ENCODE peak calls at places on chromosomes 6 and 20, in seven cellular contexts. One of them, this sample, is unnamed.

GRCh38 chr20:6566821-6567220 is 200.7 kb upstream of the BMP2 start:
- DNase-seq in HT1080: peak
- DNase-seq in NCI-H1105: no peak
- DNase-seq in ELR: peak
- DNase-seq in CD4-positive, alpha-beta memory T cell: no peak
- DNase-seq in epithelial cell of esophagus: peak
- DNase-seq in stimulated activated CD8-positive, alpha-beta memory T cell treated with anti-CD3 and anti-CD28 coated beads, Interleukin-15, amount 100 ng/mL, for 48 hours: no peak
- DNase-seq in this sample: peak

GRCh38 chr20:38723982-38724602 is at the start of gene SLC32A1:
- DNase-seq in HT1080: no peak
- DNase-seq in NCI-H1105: peak
- DNase-seq in ELR: no peak
- DNase-seq in CD4-positive, alpha-beta memory T cell: peak
- DNase-seq in epithelial cell of esophagus: no peak
- DNase-seq in stimulated activated CD8-positive, alpha-beta memory T cell treated with anti-CD3 and anti-CD28 coated beads, Interleukin-15, amount 100 ng/mL, for 48 hours: no peak
- DNase-seq in this sample: no peak

GRCh38 chr20:54257090-54257816 is 49.4 kb downstream of the PFDN4 start:
- DNase-seq in HT1080: peak
- DNase-seq in NCI-H1105: no peak
- DNase-seq in ELR: peak
- DNase-seq in CD4-positive, alpha-beta memory T cell: no peak
- DNase-seq in epithelial cell of esophagus: peak
- DNase-seq in stimulated activated CD8-positive, alpha-beta memory T cell treated with anti-CD3 and anti-CD28 coated beads, Interleukin-15, amount 100 ng/mL, for 48 hours: no peak
- DNase-seq in this sample: peak

GRCh38 chr6:71258078-71258866 is 30.3 kb upstream of the OGFRL1 start:
- DNase-seq in HT1080: no peak
- DNase-seq in NCI-H1105: no peak
- DNase-seq in ELR: no peak
- DNase-seq in CD4-positive, alpha-beta memory T cell: no peak
- DNase-seq in epithelial cell of esophagus: no peak
- DNase-seq in stimulated activated CD8-positive, alpha-beta memory T cell treated with anti-CD3 and anti-CD28 coated beads, Interleukin-15, amount 100 ng/mL, for 48 hours: no peak
- DNase-seq in this sample: peak

GRCh38 chr6:511488-512137 is 120.1 kb downstream of the IRF4 start:
- DNase-seq in HT1080: no peak
- DNase-seq in NCI-H1105: no peak
- DNase-seq in ELR: no peak
- DNase-seq in CD4-positive, alpha-beta memory T cell: no peak
- DNase-seq in epithelial cell of esophagus: no peak
- DNase-seq in stimulated activated CD8-positive, alpha-beta memory T cell treated with anti-CD3 and anti-CD28 coated beads, Interleukin-15, amount 100 ng/mL, for 48 hours: no peak
- DNase-seq in this sample: no peak

GRCh38 chr6:113909224-113909856 is 52.2 kb downstream of the MARCKS start:
- DNase-seq in HT1080: peak
- DNase-seq in NCI-H1105: peak
- DNase-seq in ELR: peak
- DNase-seq in CD4-positive, alpha-beta memory T cell: peak
- DNase-seq in epithelial cell of esophagus: peak
- DNase-seq in stimulated activated CD8-positive, alpha-beta memory T cell treated with anti-CD3 and anti-CD28 coated beads, Interleukin-15, amount 100 ng/mL, for 48 hours: no peak
- DNase-seq in this sample: peak

GRCh38 chr6:41039060-41039998 is at the start of gene UNC5CL:
- DNase-seq in HT1080: peak
- DNase-seq in NCI-H1105: peak
- DNase-seq in ELR: peak
- DNase-seq in CD4-positive, alpha-beta memory T cell: peak
- DNase-seq in epithelial cell of esophagus: peak
- DNase-seq in stimulated activated CD8-positive, alpha-beta memory T cell treated with anti-CD3 and anti-CD28 coated beads, Interleukin-15, amount 100 ng/mL, for 48 hours: peak
- DNase-seq in this sample: peak

GRCh38 chr6:3259491-3259958 is 778 bp downstream of the PSMG4 start:
- DNase-seq in HT1080: peak
- DNase-seq in NCI-H1105: peak
- DNase-seq in ELR: peak
- DNase-seq in CD4-positive, alpha-beta memory T cell: no peak
- DNase-seq in epithelial cell of esophagus: peak
- DNase-seq in stimulated activated CD8-positive, alpha-beta memory T cell treated with anti-CD3 and anti-CD28 coated beads, Interleukin-15, amount 100 ng/mL, for 48 hours: no peak
- DNase-seq in this sample: peak

GRCh38 chr6:27575594-27576361 is 102.9 kb upstream of the ZNF184 start:
- DNase-seq in HT1080: peak
- DNase-seq in NCI-H1105: no peak
- DNase-seq in ELR: peak
- DNase-seq in CD4-positive, alpha-beta memory T cell: no peak
- DNase-seq in epithelial cell of esophagus: peak
- DNase-seq in stimulated activated CD8-positive, alpha-beta memory T cell treated with anti-CD3 and anti-CD28 coated beads, Interleukin-15, amount 100 ng/mL, for 48 hours: no peak
- DNase-seq in this sample: peak

GRCh38 chr6:43990275-43990626 is 137.0 kb downstream of the MRPL14 start:
- DNase-seq in HT1080: no peak
- DNase-seq in NCI-H1105: no peak
- DNase-seq in ELR: no peak
- DNase-seq in CD4-positive, alpha-beta memory T cell: no peak
- DNase-seq in epithelial cell of esophagus: no peak
- DNase-seq in stimulated activated CD8-positive, alpha-beta memory T cell treated with anti-CD3 and anti-CD28 coated beads, Interleukin-15, amount 100 ng/mL, for 48 hours: no peak
- DNase-seq in this sample: no peak

GRCh38 chr20:54123587-54124180 is 50.1 kb downstream of the CYP24A1 start:
- DNase-seq in HT1080: peak
- DNase-seq in NCI-H1105: no peak
- DNase-seq in ELR: peak
- DNase-seq in CD4-positive, alpha-beta memory T cell: no peak
- DNase-seq in epithelial cell of esophagus: peak
- DNase-seq in stimulated activated CD8-positive, alpha-beta memory T cell treated with anti-CD3 and anti-CD28 coated beads, Interleukin-15, amount 100 ng/mL, for 48 hours: no peak
- DNase-seq in this sample: peak

GRCh38 chr20:32168184-32168910 is 39.2 kb downstream of the PLAGL2 start:
- DNase-seq in HT1080: peak
- DNase-seq in NCI-H1105: peak
- DNase-seq in ELR: peak
- DNase-seq in CD4-positive, alpha-beta memory T cell: no peak
- DNase-seq in epithelial cell of esophagus: no peak
- DNase-seq in stimulated activated CD8-positive, alpha-beta memory T cell treated with anti-CD3 and anti-CD28 coated beads, Interleukin-15, amount 100 ng/mL, for 48 hours: no peak
- DNase-seq in this sample: peak

GRCh38 chr6:107440935-107441334 is 18.4 kb downstream of the PDSS2 start:
- DNase-seq in HT1080: no peak
- DNase-seq in NCI-H1105: no peak
- DNase-seq in ELR: no peak
- DNase-seq in CD4-positive, alpha-beta memory T cell: no peak
- DNase-seq in epithelial cell of esophagus: no peak
- DNase-seq in stimulated activated CD8-positive, alpha-beta memory T cell treated with anti-CD3 and anti-CD28 coated beads, Interleukin-15, amount 100 ng/mL, for 48 hours: no peak
- DNase-seq in this sample: no peak

GRCh38 chr20:47080365-47080764 is 185.7 kb downstream of the EYA2 start:
- DNase-seq in HT1080: no peak
- DNase-seq in NCI-H1105: no peak
- DNase-seq in ELR: no peak
- DNase-seq in CD4-positive, alpha-beta memory T cell: no peak
- DNase-seq in epithelial cell of esophagus: no peak
- DNase-seq in stimulated activated CD8-positive, alpha-beta memory T cell treated with anti-CD3 and anti-CD28 coated beads, Interleukin-15, amount 100 ng/mL, for 48 hours: no peak
- DNase-seq in this sample: no peak

GRCh38 chr6:69868252-69868804 is 2.0 kb downstream of the COL19A1 start:
- DNase-seq in HT1080: no peak
- DNase-seq in NCI-H1105: no peak
- DNase-seq in ELR: no peak
- DNase-seq in CD4-positive, alpha-beta memory T cell: no peak
- DNase-seq in epithelial cell of esophagus: no peak
- DNase-seq in stimulated activated CD8-positive, alpha-beta memory T cell treated with anti-CD3 and anti-CD28 coated beads, Interleukin-15, amount 100 ng/mL, for 48 hours: no peak
- DNase-seq in this sample: no peak

GRCh38 chr6:56101141-56101553 is 146.2 kb downstream of the COL21A1 start:
- DNase-seq in HT1080: peak
- DNase-seq in NCI-H1105: no peak
- DNase-seq in ELR: peak
- DNase-seq in CD4-positive, alpha-beta memory T cell: no peak
- DNase-seq in epithelial cell of esophagus: peak
- DNase-seq in stimulated activated CD8-positive, alpha-beta memory T cell treated with anti-CD3 and anti-CD28 coated beads, Interleukin-15, amount 100 ng/mL, for 48 hours: no peak
- DNase-seq in this sample: peak

GRCh38 chr20:52129611-52130010 is 62.0 kb downstream of the ZFP64 start:
- DNase-seq in HT1080: no peak
- DNase-seq in NCI-H1105: no peak
- DNase-seq in ELR: peak
- DNase-seq in CD4-positive, alpha-beta memory T cell: no peak
- DNase-seq in epithelial cell of esophagus: no peak
- DNase-seq in stimulated activated CD8-positive, alpha-beta memory T cell treated with anti-CD3 and anti-CD28 coated beads, Interleukin-15, amount 100 ng/mL, for 48 hours: no peak
- DNase-seq in this sample: no peak

GRCh38 chr6:168160506-168161370 is 81.7 kb upstream of the FRMD1 start:
- DNase-seq in HT1080: no peak
- DNase-seq in NCI-H1105: no peak
- DNase-seq in ELR: no peak
- DNase-seq in CD4-positive, alpha-beta memory T cell: no peak
- DNase-seq in epithelial cell of esophagus: no peak
- DNase-seq in stimulated activated CD8-positive, alpha-beta memory T cell treated with anti-CD3 and anti-CD28 coated beads, Interleukin-15, amount 100 ng/mL, for 48 hours: no peak
- DNase-seq in this sample: no peak

GRCh38 chr6:35081426-35081851 is 59.7 kb downstream of the TCP11 start:
- DNase-seq in HT1080: peak
- DNase-seq in NCI-H1105: no peak
- DNase-seq in ELR: peak
- DNase-seq in CD4-positive, alpha-beta memory T cell: no peak
- DNase-seq in epithelial cell of esophagus: no peak
- DNase-seq in stimulated activated CD8-positive, alpha-beta memory T cell treated with anti-CD3 and anti-CD28 coated beads, Interleukin-15, amount 100 ng/mL, for 48 hours: no peak
- DNase-seq in this sample: no peak

GRCh38 chr6:8006208-8006607 is 58.0 kb downstream of the BLOC1S5 start:
- DNase-seq in HT1080: peak
- DNase-seq in NCI-H1105: no peak
- DNase-seq in ELR: peak
- DNase-seq in CD4-positive, alpha-beta memory T cell: no peak
- DNase-seq in epithelial cell of esophagus: peak
- DNase-seq in stimulated activated CD8-positive, alpha-beta memory T cell treated with anti-CD3 and anti-CD28 coated beads, Interleukin-15, amount 100 ng/mL, for 48 hours: no peak
- DNase-seq in this sample: peak

GRCh38 chr20:23654005-23654404 is 16.2 kb upstream of the CST3 start:
- DNase-seq in HT1080: no peak
- DNase-seq in NCI-H1105: no peak
- DNase-seq in ELR: no peak
- DNase-seq in CD4-positive, alpha-beta memory T cell: no peak
- DNase-seq in epithelial cell of esophagus: peak
- DNase-seq in stimulated activated CD8-positive, alpha-beta memory T cell treated with anti-CD3 and anti-CD28 coated beads, Interleukin-15, amount 100 ng/mL, for 48 hours: no peak
- DNase-seq in this sample: peak

GRCh38 chr6:101401792-101402617 is 8.5 kb downstream of the GRIK2 start:
- DNase-seq in HT1080: no peak
- DNase-seq in NCI-H1105: peak
- DNase-seq in ELR: peak
- DNase-seq in CD4-positive, alpha-beta memory T cell: no peak
- DNase-seq in epithelial cell of esophagus: no peak
- DNase-seq in stimulated activated CD8-positive, alpha-beta memory T cell treated with anti-CD3 and anti-CD28 coated beads, Interleukin-15, amount 100 ng/mL, for 48 hours: no peak
- DNase-seq in this sample: no peak

GRCh38 chr6:130629640-130630039 is 197.6 kb upstream of the SMLR1 start:
- DNase-seq in HT1080: no peak
- DNase-seq in NCI-H1105: no peak
- DNase-seq in ELR: no peak
- DNase-seq in CD4-positive, alpha-beta memory T cell: no peak
- DNase-seq in epithelial cell of esophagus: no peak
- DNase-seq in stimulated activated CD8-positive, alpha-beta memory T cell treated with anti-CD3 and anti-CD28 coated beads, Interleukin-15, amount 100 ng/mL, for 48 hours: no peak
- DNase-seq in this sample: no peak

GRCh38 chr6:153129873-153130514 is 1.1 kb downstream of the RGS17 start:
- DNase-seq in HT1080: peak
- DNase-seq in NCI-H1105: no peak
- DNase-seq in ELR: peak
- DNase-seq in CD4-positive, alpha-beta memory T cell: no peak
- DNase-seq in epithelial cell of esophagus: peak
- DNase-seq in stimulated activated CD8-positive, alpha-beta memory T cell treated with anti-CD3 and anti-CD28 coated beads, Interleukin-15, amount 100 ng/mL, for 48 hours: no peak
- DNase-seq in this sample: peak

GRCh38 chr20:52708137-52708536 is 264.0 kb upstream of the TSHZ2 start:
- DNase-seq in HT1080: no peak
- DNase-seq in NCI-H1105: no peak
- DNase-seq in ELR: no peak
- DNase-seq in CD4-positive, alpha-beta memory T cell: no peak
- DNase-seq in epithelial cell of esophagus: no peak
- DNase-seq in stimulated activated CD8-positive, alpha-beta memory T cell treated with anti-CD3 and anti-CD28 coated beads, Interleukin-15, amount 100 ng/mL, for 48 hours: no peak
- DNase-seq in this sample: no peak

GRCh38 chr20:1242530-1242929 is 16.7 kb downstream of the RAD21L1 start:
- DNase-seq in HT1080: peak
- DNase-seq in NCI-H1105: no peak
- DNase-seq in ELR: peak
- DNase-seq in CD4-positive, alpha-beta memory T cell: no peak
- DNase-seq in epithelial cell of esophagus: peak
- DNase-seq in stimulated activated CD8-positive, alpha-beta memory T cell treated with anti-CD3 and anti-CD28 coated beads, Interleukin-15, amount 100 ng/mL, for 48 hours: no peak
- DNase-seq in this sample: peak

GRCh38 chr6:54050750-54051149 is 60.5 kb upstream of the MLIP start:
- DNase-seq in HT1080: no peak
- DNase-seq in NCI-H1105: no peak
- DNase-seq in ELR: no peak
- DNase-seq in CD4-positive, alpha-beta memory T cell: no peak
- DNase-seq in epithelial cell of esophagus: no peak
- DNase-seq in stimulated activated CD8-positive, alpha-beta memory T cell treated with anti-CD3 and anti-CD28 coated beads, Interleukin-15, amount 100 ng/mL, for 48 hours: no peak
- DNase-seq in this sample: no peak

GRCh38 chr6:26022166-26022510 is 59.5 kb downstream of the TRIM38 start:
- DNase-seq in HT1080: peak
- DNase-seq in NCI-H1105: peak
- DNase-seq in ELR: peak
- DNase-seq in CD4-positive, alpha-beta memory T cell: no peak
- DNase-seq in epithelial cell of esophagus: peak
- DNase-seq in stimulated activated CD8-positive, alpha-beta memory T cell treated with anti-CD3 and anti-CD28 coated beads, Interleukin-15, amount 100 ng/mL, for 48 hours: no peak
- DNase-seq in this sample: peak

GRCh38 chr6:96340164-96340563 is 181.4 kb upstream of the UFL1 start:
- DNase-seq in HT1080: no peak
- DNase-seq in NCI-H1105: no peak
- DNase-seq in ELR: no peak
- DNase-seq in CD4-positive, alpha-beta memory T cell: no peak
- DNase-seq in epithelial cell of esophagus: no peak
- DNase-seq in stimulated activated CD8-positive, alpha-beta memory T cell treated with anti-CD3 and anti-CD28 coated beads, Interleukin-15, amount 100 ng/mL, for 48 hours: no peak
- DNase-seq in this sample: no peak

GRCh38 chr20:45229264-45230056 is 8.3 kb downstream of the SEMG2 start:
- DNase-seq in HT1080: peak
- DNase-seq in NCI-H1105: no peak
- DNase-seq in ELR: peak
- DNase-seq in CD4-positive, alpha-beta memory T cell: no peak
- DNase-seq in epithelial cell of esophagus: peak
- DNase-seq in stimulated activated CD8-positive, alpha-beta memory T cell treated with anti-CD3 and anti-CD28 coated beads, Interleukin-15, amount 100 ng/mL, for 48 hours: peak
- DNase-seq in this sample: peak

GRCh38 chr6:152399409-152399808 is 237.8 kb downstream of the SYNE1 start:
- DNase-seq in HT1080: no peak
- DNase-seq in NCI-H1105: no peak
- DNase-seq in ELR: no peak
- DNase-seq in CD4-positive, alpha-beta memory T cell: no peak
- DNase-seq in epithelial cell of esophagus: no peak
- DNase-seq in stimulated activated CD8-positive, alpha-beta memory T cell treated with anti-CD3 and anti-CD28 coated beads, Interleukin-15, amount 100 ng/mL, for 48 hours: no peak
- DNase-seq in this sample: no peak